ENCODE peak calls at places on chromosome 18, in four cellular contexts. K is astrocyte of the spinal cord; G is HCT116; R is CD4-positive, alpha-beta T cell. P is an unnamed sample.

GRCh38 chr18:49731860-49732311 is 81.4 kb downstream of the ACAA2 start:
- DNase-seq in K (no peak), G (no peak), R (no peak), P (no peak)

GRCh38 chr18:25053484-25053883 is 298.5 kb downstream of the ZNF521 start:
- DNase-seq in K (no peak), G (no peak), R (no peak), P (no peak)

GRCh38 chr18:2970762-2971659 is 41.9 kb downstream of the LPIN2 start:
- DNase-seq in K (no peak), G (no peak), R (no peak), P (no peak)

GRCh38 chr18:45619062-45619825 is 4.0 kb downstream of the SLC14A2 start:
- DNase-seq in K (no peak), G (no peak), R (no peak), P (no peak)

GRCh38 chr18:34083910-34084309 is 140.8 kb downstream of the NOL4 start:
- DNase-seq in K (no peak), G (no peak), R (no peak), P (no peak)

GRCh38 chr18:48066225-48066652 is 135.8 kb upstream of the SMAD2 start:
- DNase-seq in K (no peak), G (no peak), R (no peak), P (no peak)

GRCh38 chr18:77164026-77164425 is 31.4 kb upstream of the MBP start:
- DNase-seq in K (no peak), G (no peak), R (no peak), P (no peak)

GRCh38 chr18:80200171-80200931 is 47.0 kb downstream of the PARD6G start:
- DNase-seq in K (no peak), G (no peak), R (no peak), P (no peak)

GRCh38 chr18:614193-614592 is 17.4 kb downstream of the CLUL1 start:
- DNase-seq in K (no peak), G (no peak), R (no peak), P (no peak)

GRCh38 chr18:47286776-47287410 is 35.4 kb upstream of the SKOR2 start:
- DNase-seq in K (no peak), G (no peak), R (no peak), P (no peak)

GRCh38 chr18:3689091-3689490 is 239.1 kb downstream of the TGIF1 start:
- DNase-seq in K (no peak), G (no peak), R (no peak), P (no peak)

GRCh38 chr18:43606800-43607199 is 329.5 kb upstream of the SYT4 start:
- DNase-seq in K (no peak), G (no peak), R (no peak), P (no peak)

GRCh38 chr18:49745051-49746014 is 68.0 kb downstream of the ACAA2 start:
- DNase-seq in K (peak), G (no peak), R (no peak), P (no peak)

DNA sequence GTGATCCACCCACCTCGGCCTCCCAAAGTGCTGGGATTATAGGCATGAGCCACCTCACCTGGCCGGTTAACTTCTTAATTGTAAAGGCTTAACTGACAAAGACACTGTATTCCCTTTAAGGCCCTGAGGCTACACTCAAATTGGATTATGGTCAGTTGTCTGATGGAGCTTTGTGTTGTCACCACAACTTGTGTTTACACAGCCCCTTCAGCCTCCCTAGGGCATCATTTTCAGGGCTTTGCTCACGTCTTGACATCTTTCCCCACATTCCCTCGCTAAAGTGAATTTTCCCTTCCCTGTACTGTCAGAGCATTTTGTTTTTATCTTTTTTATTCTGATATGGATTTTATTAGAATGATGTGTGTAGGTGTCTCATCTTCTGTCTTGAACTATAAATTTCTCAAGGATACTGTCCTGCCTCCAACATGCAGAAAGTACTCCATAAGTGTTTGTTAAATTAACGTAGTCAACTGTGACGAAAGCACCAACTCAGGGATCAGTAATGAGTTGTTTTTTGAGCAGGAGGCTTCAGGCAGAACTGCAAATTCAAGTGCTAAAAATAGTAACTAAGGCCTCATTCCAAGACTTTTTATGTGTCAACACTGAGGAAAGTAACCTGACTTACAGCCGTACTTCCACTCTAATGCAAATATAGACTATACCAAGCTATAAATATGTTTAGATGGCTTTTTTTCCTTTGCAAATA is 77.1 kb upstream of the NARS1 start:
- DNase-seq in K (peak), G (no peak), R (no peak), P (no peak)
- TF ChIP-seq CTCF in K (no peak), G (no peak), R (no peak), P (no peak)

GRCh38 chr18:42401131-42401673 is 446.2 kb downstream of the PIK3C3 start:
- DNase-seq in K (no peak), G (no peak), R (no peak), P (no peak)
- TF ChIP-seq CTCF in K (no peak), G (no peak), R (no peak), P (no peak)

GRCh38 chr18:50987261-50987660 is 19.4 kb downstream of the ELAC1 start:
- DNase-seq in K (no peak), G (no peak), R (no peak), P (no peak)
- TF ChIP-seq CTCF in K (no peak), G (no peak), R (no peak), P (no peak)

DNA sequence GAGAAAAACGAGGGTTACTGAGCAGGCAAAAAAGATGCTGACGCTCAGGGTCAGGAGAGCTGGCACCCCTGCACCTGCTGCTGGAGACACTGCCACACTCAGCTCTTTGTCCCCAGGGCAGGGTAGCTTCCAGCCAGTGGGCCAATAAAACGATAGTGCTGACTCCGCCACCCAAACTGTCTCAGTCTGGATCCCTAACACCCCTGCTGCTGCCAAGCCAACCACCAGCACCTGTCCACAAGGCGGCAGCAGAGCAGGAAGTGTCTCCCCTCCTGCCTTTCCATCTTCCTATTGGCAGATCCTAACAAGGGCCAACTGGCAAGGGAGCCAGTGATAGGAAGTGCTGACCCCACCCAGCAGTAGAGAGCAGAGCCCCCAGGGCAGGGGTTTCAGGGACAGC is 531.5 kb upstream of the SALL3 start:
- DNase-seq in K (no peak), G (no peak), R (no peak), P (no peak)
- TF ChIP-seq CTCF in K (no peak), G (peak), R (no peak), P (no peak)

GRCh38 chr18:9488535-9488934 is 13.2 kb downstream of the RALBP1 start:
- DNase-seq in K (no peak), G (no peak), R (no peak), P (no peak)
- TF ChIP-seq CTCF in K (no peak), G (no peak), R (no peak), P (no peak)

GRCh38 chr18:13801260-13801601 is 22.7 kb upstream of the MC5R start:
- DNase-seq in K (no peak), G (no peak), R (no peak), P (no peak)

GRCh38 chr18:13799396-13799795 is 24.6 kb upstream of the MC5R start:
- DNase-seq in K (no peak), G (no peak), R (no peak), P (no peak)

GRCh38 chr18:13804305-13804704 is 19.6 kb upstream of the MC5R start:
- DNase-seq in K (no peak), G (no peak), R (no peak), P (no peak)

GRCh38 chr18:13797157-13797611 is 26.8 kb upstream of the MC5R start:
- DNase-seq in K (peak), G (no peak), R (no peak), P (peak)

GRCh38 chr18:13800505-13801259 is 23.3 kb upstream of the MC5R start:
- DNase-seq in K (peak), G (peak), R (peak), P (peak)
- TF ChIP-seq CTCF in K (peak), G (peak), R (peak), P (peak)

GRCh38 chr18:32566960-32567359 is 96.3 kb upstream of the GAREM1 start:
- DNase-seq in K (no peak), G (no peak), R (no peak), P (no peak)
- TF ChIP-seq CTCF in K (no peak), G (no peak), R (no peak), P (no peak)

GRCh38 chr18:5600376-5601071 is 56.7 kb upstream of the EPB41L3 start:
- DNase-seq in K (peak), G (no peak), R (no peak), P (no peak)
- TF ChIP-seq CTCF in K (peak), G (no peak), R (no peak), P (no peak)

GRCh38 chr18:10289265-10289664 is 165.2 kb upstream of the APCDD1 start:
- DNase-seq in K (no peak), G (no peak), R (no peak), P (no peak)

GRCh38 chr18:10293966-10294365 is 160.5 kb upstream of the APCDD1 start:
- DNase-seq in K (no peak), G (no peak), R (no peak), P (peak)

GRCh38 chr18:10290244-10291240 is 163.9 kb upstream of the APCDD1 start:
- DNase-seq in K (no peak), G (no peak), R (no peak), P (no peak)

GRCh38 chr18:10295751-10296150 is 158.7 kb upstream of the APCDD1 start:
- DNase-seq in K (no peak), G (no peak), R (no peak), P (no peak)

GRCh38 chr18:10291568-10291981 is 162.9 kb upstream of the APCDD1 start:
- DNase-seq in K (peak), G (no peak), R (no peak), P (no peak)
- TF ChIP-seq CTCF in K (no peak), G (no peak), R (no peak), P (no peak)

GRCh38 chr18:55386545-55386944 is 201.4 kb downstream of the TCF4 start:
- DNase-seq in K (no peak), G (no peak), R (no peak), P (no peak)

GRCh38 chr18:55385770-55386169 is 202.2 kb downstream of the TCF4 start:
- DNase-seq in K (no peak), G (no peak), R (no peak), P (peak)

GRCh38 chr18:55384115-55384514 is 203.9 kb downstream of the TCF4 start:
- DNase-seq in K (no peak), G (no peak), R (no peak), P (no peak)

GRCh38 chr18:55382277-55382805 is 205.7 kb downstream of the TCF4 start:
- DNase-seq in K (no peak), G (no peak), R (no peak), P (no peak)

DNA sequence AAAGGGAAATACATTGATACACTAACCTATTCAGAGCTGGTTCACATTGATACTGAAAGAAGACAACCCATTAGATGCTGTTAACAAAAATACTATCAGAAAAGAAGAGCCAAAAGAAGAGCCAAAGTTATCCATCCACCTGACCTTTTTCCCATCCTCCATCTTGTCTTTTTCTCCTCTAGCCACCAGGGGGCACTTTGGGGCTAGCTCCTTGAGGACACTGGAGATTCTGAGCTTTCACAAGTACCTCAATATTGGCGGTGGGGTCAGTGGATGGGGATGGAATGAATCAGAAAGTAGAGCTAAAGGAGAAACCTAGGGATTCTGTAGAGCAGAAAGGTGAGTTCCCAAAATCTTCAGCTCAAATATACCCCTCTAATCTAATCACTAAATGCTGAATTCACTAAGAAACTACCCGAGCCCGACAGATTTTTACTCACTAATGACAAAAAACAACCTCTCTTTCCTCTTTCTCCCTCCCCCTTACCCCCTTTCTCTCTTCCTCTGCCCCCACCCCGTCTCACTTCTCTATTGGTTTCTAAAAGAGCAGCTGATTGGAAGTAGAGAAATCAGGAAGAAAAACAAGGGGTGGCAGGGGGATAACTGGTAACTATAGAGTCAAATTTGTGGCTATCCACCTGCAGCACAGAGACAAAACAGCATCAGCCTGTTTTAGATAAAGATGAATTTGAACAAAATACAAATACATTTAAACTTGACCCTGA is 203.3 kb downstream of the TCF4 start:
- DNase-seq in K (peak), G (no peak), R (no peak), P (peak)
- TF ChIP-seq CTCF in K (peak), G (peak), R (no peak), P (peak)

P was measured in Calu3.